ENCODE peak calls at places on chromosome 11, in ten cellular contexts. One of them, this sample, is unnamed.

GRCh38 chr11:107439586-107440201 is 17.9 kb downstream of the CWF19L2 start:
- DNase-seq in fibroblast of mammary gland: no peak
- DNase-seq in uterus: no peak
- DNase-seq in testis: no peak
- DNase-seq in Caco-2: no peak
- DNase-seq in astrocyte of the spinal cord: no peak
- DNase-seq in ascending aorta: no peak
- DNase-seq in IMR-90: no peak
- DNase-seq in HL-60: no peak
- DNase-seq in breast epithelium: no peak
- DNase-seq in this sample: no peak

GRCh38 chr11:116879789-116880402 is 42.5 kb upstream of the APOA1 start:
- DNase-seq in uterus: peak; percentile 33
- DNase-seq in ascending aorta: no peak
- DNase-seq in IMR-90: peak; percentile 85
- DNase-seq in Caco-2: peak; percentile 64
- DNase-seq in HL-60: peak; percentile 60
- DNase-seq in fibroblast of mammary gland: peak; percentile 87
- DNase-seq in breast epithelium: no peak
- DNase-seq in astrocyte of the spinal cord: peak; percentile 79
- DNase-seq in testis: no peak
- DNase-seq in this sample: peak; percentile 82

GRCh38 chr11:134654161-134654915 is 242.3 kb upstream of the B3GAT1 start:
- DNase-seq in breast epithelium: peak; percentile 24
- DNase-seq in HL-60: no peak
- DNase-seq in Caco-2: no peak
- DNase-seq in testis: no peak
- DNase-seq in fibroblast of mammary gland: no peak
- DNase-seq in IMR-90: no peak
- DNase-seq in uterus: no peak
- DNase-seq in astrocyte of the spinal cord: no peak
- DNase-seq in ascending aorta: no peak
- DNase-seq in this sample: no peak

GRCh38 chr11:534592-535518 is 521 bp downstream of the HRAS start:
- DNase-seq in astrocyte of the spinal cord: no peak
- DNase-seq in IMR-90: no peak
- DNase-seq in Caco-2: peak; percentile 40
- DNase-seq in HL-60: peak; percentile 37
- DNase-seq in testis: peak; percentile 46
- DNase-seq in breast epithelium: peak; percentile 72
- DNase-seq in fibroblast of mammary gland: no peak
- DNase-seq in uterus: no peak
- DNase-seq in ascending aorta: no peak
- DNase-seq in this sample: peak; percentile 25

GRCh38 chr11:12274558-12275197 is 102.7 kb upstream of the PARVA start:
- DNase-seq in IMR-90: peak; percentile 73
- DNase-seq in Caco-2: no peak
- DNase-seq in testis: no peak
- DNase-seq in ascending aorta: no peak
- DNase-seq in HL-60: no peak
- DNase-seq in breast epithelium: peak; percentile 38
- DNase-seq in uterus: no peak
- DNase-seq in astrocyte of the spinal cord: peak; percentile 45
- DNase-seq in fibroblast of mammary gland: peak; percentile 52
- DNase-seq in this sample: no peak

GRCh38 chr11:111452817-111453607 is 59.2 kb downstream of the BTG4 start:
- DNase-seq in IMR-90: no peak
- DNase-seq in Caco-2: no peak
- DNase-seq in astrocyte of the spinal cord: no peak
- DNase-seq in ascending aorta: no peak
- DNase-seq in HL-60: no peak
- DNase-seq in fibroblast of mammary gland: no peak
- DNase-seq in uterus: no peak
- DNase-seq in breast epithelium: no peak
- DNase-seq in testis: no peak
- DNase-seq in this sample: no peak

GRCh38 chr11:56968524-56968923 is 20.2 kb upstream of the OR5AK2 start:
- DNase-seq in IMR-90: no peak
- DNase-seq in uterus: no peak
- DNase-seq in fibroblast of mammary gland: no peak
- DNase-seq in breast epithelium: no peak
- DNase-seq in astrocyte of the spinal cord: no peak
- DNase-seq in testis: no peak
- DNase-seq in Caco-2: no peak
- DNase-seq in ascending aorta: no peak
- DNase-seq in HL-60: no peak
- DNase-seq in this sample: no peak

GRCh38 chr11:109112748-109113378 is 309.1 kb upstream of the C11orf87 start:
- DNase-seq in HL-60: no peak
- DNase-seq in uterus: no peak
- DNase-seq in fibroblast of mammary gland: no peak
- DNase-seq in testis: no peak
- DNase-seq in ascending aorta: no peak
- DNase-seq in Caco-2: no peak
- DNase-seq in IMR-90: no peak
- DNase-seq in breast epithelium: no peak
- DNase-seq in astrocyte of the spinal cord: no peak
- DNase-seq in this sample: peak; percentile 3

GRCh38 chr11:85809881-85810280 is 1.1 kb downstream of the SYTL2 start:
- DNase-seq in fibroblast of mammary gland: no peak
- DNase-seq in uterus: no peak
- DNase-seq in ascending aorta: no peak
- DNase-seq in testis: no peak
- DNase-seq in IMR-90: no peak
- DNase-seq in HL-60: no peak
- DNase-seq in astrocyte of the spinal cord: no peak
- DNase-seq in breast epithelium: no peak
- DNase-seq in Caco-2: peak; percentile 76
- DNase-seq in this sample: no peak

GRCh38 chr11:64774144-64774543 is 4.2 kb downstream of the SF1 start:
- DNase-seq in Caco-2: no peak
- DNase-seq in ascending aorta: no peak
- DNase-seq in testis: peak; percentile 72
- DNase-seq in astrocyte of the spinal cord: no peak
- DNase-seq in fibroblast of mammary gland: no peak
- DNase-seq in uterus: no peak
- DNase-seq in breast epithelium: no peak
- DNase-seq in IMR-90: no peak
- DNase-seq in HL-60: no peak
- DNase-seq in this sample: no peak

GRCh38 chr11:134045799-134046635 is 22.9 kb upstream of the JAM3 start:
- DNase-seq in fibroblast of mammary gland: no peak
- DNase-seq in Caco-2: peak; percentile 31
- DNase-seq in IMR-90: no peak
- DNase-seq in ascending aorta: no peak
- DNase-seq in astrocyte of the spinal cord: no peak
- DNase-seq in breast epithelium: no peak
- DNase-seq in HL-60: no peak
- DNase-seq in uterus: no peak
- DNase-seq in testis: peak; percentile 49
- DNase-seq in this sample: no peak

GRCh38 chr11:110295487-110296225 is 758 bp downstream of the RDX start:
- DNase-seq in astrocyte of the spinal cord: peak; percentile 37
- DNase-seq in Caco-2: peak; percentile 75
- DNase-seq in IMR-90: peak; percentile 40
- DNase-seq in fibroblast of mammary gland: peak; percentile 31
- DNase-seq in uterus: peak; percentile 34
- DNase-seq in ascending aorta: no peak
- DNase-seq in testis: peak; percentile 66
- DNase-seq in breast epithelium: peak; percentile 54
- DNase-seq in HL-60: peak; percentile 70
- DNase-seq in this sample: peak; percentile 36

GRCh38 chr11:94433049-94433448 is 31.8 kb upstream of the GPR83 start:
- DNase-seq in Caco-2: no peak
- DNase-seq in breast epithelium: no peak
- DNase-seq in IMR-90: no peak
- DNase-seq in uterus: no peak
- DNase-seq in astrocyte of the spinal cord: no peak
- DNase-seq in HL-60: no peak
- DNase-seq in testis: no peak
- DNase-seq in fibroblast of mammary gland: no peak
- DNase-seq in ascending aorta: no peak
- DNase-seq in this sample: no peak

GRCh38 chr11:980438-981365 is 55.0 kb downstream of the AP2A2 start:
- DNase-seq in ascending aorta: no peak
- DNase-seq in fibroblast of mammary gland: peak; percentile 33
- DNase-seq in astrocyte of the spinal cord: peak; percentile 46
- DNase-seq in IMR-90: no peak
- DNase-seq in uterus: no peak
- DNase-seq in HL-60: no peak
- DNase-seq in breast epithelium: no peak
- DNase-seq in testis: peak; percentile 32
- DNase-seq in Caco-2: peak; percentile 42
- DNase-seq in this sample: peak; percentile 7

GRCh38 chr11:117042689-117043088 is 55.5 kb downstream of the SIK3 start:
- DNase-seq in fibroblast of mammary gland: no peak
- DNase-seq in uterus: no peak
- DNase-seq in HL-60: no peak
- DNase-seq in ascending aorta: no peak
- DNase-seq in astrocyte of the spinal cord: no peak
- DNase-seq in Caco-2: no peak
- DNase-seq in IMR-90: no peak
- DNase-seq in breast epithelium: no peak
- DNase-seq in testis: no peak
- DNase-seq in this sample: no peak

GRCh38 chr11:123653997-123654565 is 343 bp downstream of the SCN3B start:
- DNase-seq in testis: peak; percentile 60
- DNase-seq in uterus: no peak
- DNase-seq in fibroblast of mammary gland: peak; percentile 18
- DNase-seq in astrocyte of the spinal cord: peak; percentile 42
- DNase-seq in ascending aorta: no peak
- DNase-seq in Caco-2: peak; percentile 83
- DNase-seq in IMR-90: peak; percentile 34
- DNase-seq in HL-60: no peak
- DNase-seq in breast epithelium: peak; percentile 56
- DNase-seq in this sample: peak; percentile 34

GRCh38 chr11:65489061-65489705 is 9.7 kb upstream of the MALAT1 start:
- DNase-seq in Caco-2: peak; percentile 96
- DNase-seq in ascending aorta: no peak
- DNase-seq in IMR-90: peak; percentile 90
- DNase-seq in astrocyte of the spinal cord: peak; percentile 89
- DNase-seq in HL-60: no peak
- DNase-seq in testis: peak; percentile 66
- DNase-seq in breast epithelium: no peak
- DNase-seq in uterus: peak; percentile 75
- DNase-seq in fibroblast of mammary gland: peak; percentile 89
- DNase-seq in this sample: peak; percentile 96

GRCh38 chr11:37511425-37511933 is 913.4 kb upstream of the RAG2 start:
- DNase-seq in IMR-90: peak; percentile 63
- DNase-seq in astrocyte of the spinal cord: peak; percentile 49
- DNase-seq in testis: no peak
- DNase-seq in Caco-2: no peak
- DNase-seq in breast epithelium: no peak
- DNase-seq in HL-60: no peak
- DNase-seq in ascending aorta: no peak
- DNase-seq in uterus: no peak
- DNase-seq in fibroblast of mammary gland: peak; percentile 77
- DNase-seq in this sample: peak; percentile 62

GRCh38 chr11:75408852-75409219 is 9.5 kb downstream of the RPS3 start:
- DNase-seq in breast epithelium: no peak
- DNase-seq in HL-60: no peak
- DNase-seq in ascending aorta: no peak
- DNase-seq in Caco-2: no peak
- DNase-seq in testis: no peak
- DNase-seq in IMR-90: no peak
- DNase-seq in uterus: no peak
- DNase-seq in fibroblast of mammary gland: no peak
- DNase-seq in astrocyte of the spinal cord: no peak
- DNase-seq in this sample: no peak

GRCh38 chr11:60208146-60208895 is 25.4 kb upstream of the MS4A6A start:
- DNase-seq in HL-60: no peak
- DNase-seq in fibroblast of mammary gland: no peak
- DNase-seq in IMR-90: no peak
- DNase-seq in astrocyte of the spinal cord: no peak
- DNase-seq in testis: no peak
- DNase-seq in breast epithelium: no peak
- DNase-seq in Caco-2: no peak
- DNase-seq in ascending aorta: no peak
- DNase-seq in uterus: no peak
- DNase-seq in this sample: no peak
- TF ChIP-seq CTCF in HL-60: no peak
- TF ChIP-seq CTCF in fibroblast of mammary gland: no peak
- TF ChIP-seq CTCF in IMR-90: no peak
- TF ChIP-seq CTCF in astrocyte of the spinal cord: no peak
- TF ChIP-seq CTCF in testis: no peak
- TF ChIP-seq CTCF in breast epithelium: no peak
- TF ChIP-seq CTCF in Caco-2: no peak
- TF ChIP-seq CTCF in ascending aorta: no peak
- TF ChIP-seq CTCF in uterus: no peak
- TF ChIP-seq CTCF in this sample: no peak

GRCh38 chr11:34438529-34439507 is at the start of gene CAT:
- DNase-seq in breast epithelium: peak; percentile 98
- DNase-seq in astrocyte of the spinal cord: peak; percentile 98
- DNase-seq in Caco-2: peak; percentile 98
- DNase-seq in ascending aorta: peak; percentile 92
- DNase-seq in uterus: peak; percentile 97
- DNase-seq in HL-60: peak; percentile 99
- DNase-seq in IMR-90: peak; percentile 97
- DNase-seq in fibroblast of mammary gland: peak; percentile 96
- DNase-seq in testis: peak; percentile 98
- DNase-seq in this sample: peak; percentile 98
- H3K4me3 ChIP-seq in breast epithelium: peak within 1 kb of the TSS; percentile 65
- H3K4me3 ChIP-seq in astrocyte of the spinal cord: peak within 1 kb of the TSS; percentile 87
- H3K4me3 ChIP-seq in Caco-2: peak within 1 kb of the TSS; percentile 82
- H3K4me3 ChIP-seq in ascending aorta: peak within 1 kb of the TSS; percentile 88
- H3K4me3 ChIP-seq in uterus: peak within 1 kb of the TSS; percentile 92
- H3K4me3 ChIP-seq in HL-60: peak within 1 kb of the TSS; percentile 79
- H3K4me3 ChIP-seq in IMR-90: peak within 1 kb of the TSS; percentile 89
- H3K4me3 ChIP-seq in fibroblast of mammary gland: peak within 1 kb of the TSS; percentile 83
- H3K4me3 ChIP-seq in testis: peak within 1 kb of the TSS; percentile 85
- H3K4me3 ChIP-seq in this sample: peak within 1 kb of the TSS; percentile 86

GRCh38 chr11:101195294-101195693 is 65.7 kb upstream of the PGR start:
- DNase-seq in Caco-2: no peak
- DNase-seq in astrocyte of the spinal cord: no peak
- DNase-seq in fibroblast of mammary gland: no peak
- DNase-seq in breast epithelium: no peak
- DNase-seq in ascending aorta: no peak
- DNase-seq in uterus: no peak
- DNase-seq in HL-60: no peak
- DNase-seq in IMR-90: no peak
- DNase-seq in testis: no peak
- DNase-seq in this sample: no peak
- TF ChIP-seq CTCF in Caco-2: no peak
- TF ChIP-seq CTCF in astrocyte of the spinal cord: no peak
- TF ChIP-seq CTCF in fibroblast of mammary gland: no peak
- TF ChIP-seq CTCF in breast epithelium: no peak
- TF ChIP-seq CTCF in ascending aorta: no peak
- TF ChIP-seq CTCF in uterus: no peak
- TF ChIP-seq CTCF in HL-60: no peak
- TF ChIP-seq CTCF in IMR-90: no peak
- TF ChIP-seq CTCF in testis: no peak
- TF ChIP-seq CTCF in this sample: no peak

DNA sequence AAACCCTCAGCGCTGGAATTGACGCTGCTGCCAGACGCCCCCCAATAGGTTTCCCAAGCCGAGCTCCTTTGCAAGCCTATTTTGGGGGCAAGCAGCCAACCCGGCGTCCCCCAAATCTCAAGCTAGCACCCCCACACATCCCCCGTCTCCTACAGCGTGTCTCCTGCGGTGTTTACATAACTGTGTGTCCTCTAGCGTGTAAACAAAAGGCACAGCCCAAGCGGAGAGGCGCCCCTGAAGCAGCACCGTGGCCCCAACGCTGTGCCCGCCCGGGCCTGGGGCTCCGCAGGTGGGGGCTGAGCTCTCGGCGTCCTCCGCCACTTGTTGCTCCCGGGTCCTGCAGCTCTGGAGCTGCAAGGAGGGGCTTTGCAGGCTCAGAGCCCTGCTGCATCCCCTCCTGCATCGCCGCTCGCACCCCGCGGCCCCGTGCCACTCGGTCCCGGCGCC is 1.6 kb downstream of the CADM1 start:
- DNase-seq in ascending aorta: no peak
- DNase-seq in HL-60: no peak
- DNase-seq in uterus: peak; percentile 14
- DNase-seq in fibroblast of mammary gland: no peak
- DNase-seq in breast epithelium: no peak
- DNase-seq in Caco-2: no peak
- DNase-seq in testis: no peak
- DNase-seq in astrocyte of the spinal cord: no peak
- DNase-seq in IMR-90: no peak
- DNase-seq in this sample: no peak
- H3K4me3 ChIP-seq in ascending aorta: peak overlapping the region; percentile 55
- H3K4me3 ChIP-seq in HL-60: no peak overlapping the region
- H3K4me3 ChIP-seq in uterus: peak overlapping the region; percentile 67
- H3K4me3 ChIP-seq in fibroblast of mammary gland: no peak overlapping the region
- H3K4me3 ChIP-seq in breast epithelium: peak overlapping the region; percentile 67
- H3K4me3 ChIP-seq in Caco-2: peak overlapping the region; percentile 76
- H3K4me3 ChIP-seq in testis: peak overlapping the region; percentile 91
- H3K4me3 ChIP-seq in astrocyte of the spinal cord: peak overlapping the region; percentile 64
- H3K4me3 ChIP-seq in IMR-90: peak overlapping the region; percentile 60
- H3K4me3 ChIP-seq in this sample: peak overlapping the region; percentile 47

This sample was measured in AG10803.